ENCODE peak calls at places on chromosomes 2 and 18, in five cellular contexts. B, K, L, H and R are unnamed samples.

GRCh38 chr2:235300368-235301201 is 193.3 kb upstream of the AGAP1 start:
- DNase-seq in H (no peak), L (peak), K (no peak), B (no peak), R (peak)

GRCh38 chr2:49044680-49045079 is 109.6 kb downstream of the FSHR start:
- DNase-seq in K (no peak), L (no peak), B (no peak), H (no peak), R (no peak)

GRCh38 chr2:200127852-200128251 is 172.5 kb downstream of the MAIP1 start:
- DNase-seq in H (no peak), B (no peak), L (no peak), K (no peak), R (peak)

GRCh38 chr2:167783266-167784070 is 463.9 kb downstream of the STK39 start:
- DNase-seq in H (no peak), L (peak), K (no peak), B (no peak), R (peak)

GRCh38 chr2:104487381-104487780 is 366.5 kb upstream of the POU3F3 start:
- DNase-seq in H (no peak), L (no peak), K (no peak), B (no peak), R (no peak)

GRCh38 chr2:208012449-208012848 is 12.9 kb downstream of the PLEKHM3 start:
- DNase-seq in B (peak), H (no peak), L (no peak), K (no peak), R (no peak)

GRCh38 chr2:9778012-9778411 is 65.3 kb upstream of the TAF1B start:
- DNase-seq in L (peak), B (no peak), K (peak), H (no peak), R (peak)

GRCh38 chr2:674319-674985 is 2.8 kb downstream of the TMEM18 start:
- DNase-seq in B (no peak), H (no peak), K (no peak), L (peak), R (no peak)

GRCh38 chr2:1721706-1722483 is 22.4 kb downstream of the PXDN start:
- DNase-seq in K (no peak), L (peak), B (no peak), H (peak), R (peak)

GRCh38 chr2:30628341-30628740 is 178.9 kb downstream of the CAPN13 start:
- DNase-seq in H (no peak), L (no peak), B (no peak), K (no peak), R (no peak)

GRCh38 chr18:48459016-48459415 is 49.8 kb upstream of the ZBTB7C start:
- DNase-seq in H (no peak), B (no peak), K (no peak), L (no peak), R (no peak)

GRCh38 chr2:145020694-145021093 is 500.8 kb upstream of the ZEB2 start:
- DNase-seq in H (no peak), B (no peak), K (no peak), L (peak), R (peak)

GRCh38 chr2:59029058-59029457 is 787.9 kb upstream of the FANCL start:
- DNase-seq in K (no peak), B (no peak), L (no peak), H (no peak), R (no peak)

GRCh38 chr2:5067816-5068215 is 624.4 kb upstream of the SOX11 start:
- DNase-seq in H (no peak), B (no peak), K (no peak), L (no peak), R (no peak)

GRCh38 chr2:241314181-241314932 is 1.1 kb downstream of the HDLBP start:
- DNase-seq in K (peak), L (peak), B (no peak), H (peak), R (peak)

GRCh38 chr2:165725421-165725820 is 68.6 kb downstream of the GALNT3 start:
- DNase-seq in L (peak), H (no peak), K (no peak), B (no peak), R (peak)

GRCh38 chr2:182366625-182367024 is 60.2 kb downstream of the PDE1A start:
- DNase-seq in L (no peak), H (no peak), B (no peak), K (no peak), R (peak)

GRCh38 chr2:120564213-120565094 is 171.2 kb upstream of the GLI2 start:
- DNase-seq in K (no peak), B (no peak), L (no peak), H (peak), R (no peak)

GRCh38 chr2:19217203-19217602 is 141.2 kb downstream of the OSR1 start:
- DNase-seq in K (no peak), L (no peak), B (no peak), H (no peak), R (no peak)

GRCh38 chr18:8946046-8946838 is 156.3 kb upstream of the NDUFV2 start:
- DNase-seq in H (no peak), L (peak), K (peak), B (no peak), R (peak)

GRCh38 chr2:18336975-18337374 is 223.5 kb downstream of the RDH14 start:
- DNase-seq in K (no peak), B (no peak), L (peak), H (no peak), R (no peak)

GRCh38 chr18:3088444-3088843 is 75.5 kb upstream of the LPIN2 start:
- DNase-seq in B (no peak), H (peak), L (no peak), K (no peak), R (no peak)

GRCh38 chr2:16214861-16215260 is 274.5 kb downstream of the MYCN start:
- DNase-seq in H (no peak), L (no peak), K (no peak), B (no peak), R (no peak)

GRCh38 chr2:235852528-235852920 is 315.7 kb downstream of the GBX2 start:
- DNase-seq in H (no peak), K (no peak), L (no peak), B (no peak), R (no peak)

GRCh38 chr2:167415068-167415467 is 526.8 kb downstream of the XIRP2 start:
- DNase-seq in H (no peak), K (no peak), B (no peak), L (no peak), R (no peak)

GRCh38 chr2:235051436-235052260 is 99.8 kb downstream of the SH3BP4 start:
- DNase-seq in B (no peak), L (no peak), H (no peak), K (no peak), R (no peak)

GRCh38 chr2:220684099-220684498 is 888.0 kb downstream of the EPHA4 start:
- DNase-seq in H (no peak), B (no peak), L (no peak), K (no peak), R (no peak)

GRCh38 chr2:208006325-208006724 is 19.0 kb downstream of the PLEKHM3 start:
- DNase-seq in H (no peak), K (no peak), B (no peak), L (no peak), R (no peak)

GRCh38 chr2:127566576-127566975 is 31.1 kb downstream of the MYO7B start:
- DNase-seq in K (no peak), L (no peak), B (no peak), H (no peak), R (no peak)

GRCh38 chr18:62279561-62279960 is 45.5 kb upstream of the TNFRSF11A start:
- DNase-seq in K (no peak), H (no peak), B (no peak), L (no peak), R (no peak)

GRCh38 chr2:102027036-102027702 is 35.4 kb downstream of the IL1R2 start:
- DNase-seq in H (peak), K (peak), B (no peak), L (peak), R (peak)

GRCh38 chr2:28352104-28352503 is 40.6 kb upstream of the FOSL2 start:
- DNase-seq in H (no peak), B (peak), K (no peak), L (no peak), R (no peak)

GRCh38 chr2:218569661-218570500 is 1.2 kb downstream of the CNOT9 start:
- DNase-seq in L (peak), H (peak), K (peak), B (peak), R (peak)

GRCh38 chr2:39550701-39551285 is 113.7 kb upstream of the MAP4K3 start:
- DNase-seq in K (peak), L (peak), B (no peak), H (peak), R (peak)

GRCh38 chr18:39774957-39775582 is 2180.0 kb upstream of the PIK3C3 start:
- DNase-seq in K (no peak), H (no peak), B (no peak), L (no peak), R (no peak)

GRCh38 chr2:181066333-181066732 is 85.9 kb downstream of the UBE2E3 start:
- DNase-seq in B (no peak), H (no peak), L (no peak), K (peak), R (no peak)

GRCh38 chr2:121074322-121074932 is 210.6 kb downstream of the TFCP2L1 start:
- DNase-seq in B (no peak), K (peak), L (no peak), H (no peak), R (peak)

GRCh38 chr2:38672445-38673364 is 6.8 kb downstream of the GALM start:
- DNase-seq in H (no peak), B (no peak), L (no peak), K (no peak), R (no peak)

GRCh38 chr2:58571181-58571852 is 330.2 kb upstream of the FANCL start:
- DNase-seq in B (no peak), K (peak), L (peak), H (peak), R (peak)